ENCODE peak calls at places on chromosomes 4 and X, in six cellular contexts. Q, I, Z, Y, G and R are unnamed samples. For H3K4me1, the result is how much of the 10 kb centered on the place peaks cover.

GRCh38 chr4:153218961-153219360 is 14.7 kb downstream of the TRIM2 start:
- DNase-seq in G (no peak), I (no peak), Q (no peak), Y (no peak), Z (no peak), R (no peak)

GRCh38 chrX:120819126-120819525 is 56.5 kb downstream of the CT47B1 start:
- DNase-seq in I (no peak), Y (no peak), Q (no peak), Z (no peak), G (no peak), R (no peak)

GRCh38 chrX:39377773-39378172 is 576.5 kb downstream of the MID1IP1 start:
- DNase-seq in I (no peak), G (no peak), Y (no peak), Q (no peak), Z (no peak), R (no peak)

GRCh38 chrX:133543654-133544053 is 128.4 kb upstream of the GPC4 start:
- DNase-seq in Y (no peak), Q (no peak), G (no peak), I (no peak), Z (no peak), R (no peak)

GRCh38 chr4:169263791-169264392 is 6.9 kb downstream of the SH3RF1 start:
- DNase-seq in I (no peak), G (peak), Z (peak), Y (no peak), Q (no peak), R (no peak)

GRCh38 chr4:98794565-98795205 is 134.2 kb downstream of the EIF4E start:
- DNase-seq in G (no peak), Z (no peak), Q (no peak), Y (no peak), I (no peak), R (no peak)

GRCh38 chr4:149223659-149224058 is 592.0 kb downstream of the IQCM start:
- DNase-seq in Q (no peak), Z (no peak), I (no peak), G (no peak), Y (no peak), R (no peak)

GRCh38 chrX:138745215-138745614 is 33.7 kb upstream of the FGF13 start:
- DNase-seq in Y (no peak), Q (peak), I (peak), Z (peak), G (peak), R (no peak)

GRCh38 chr4:16140520-16141249 is 56.9 kb upstream of the PROM1 start:
- DNase-seq in Z (peak), G (no peak), Q (no peak), I (no peak), Y (no peak), R (no peak)

GRCh38 chrX:121064579-121064978 is 17.2 kb downstream of the GLUD2 start:
- DNase-seq in Z (no peak), G (no peak), Y (no peak), Q (no peak), I (no peak), R (no peak)

GRCh38 chr4:104860227-104861123 is 286.2 kb upstream of the TET2 start:
- DNase-seq in Y (no peak), Q (peak), I (peak), G (peak), Z (peak), R (peak)

GRCh38 chr4:184444953-184445309 is 29.4 kb downstream of the IRF2 start:
- DNase-seq in Q (no peak), Y (no peak), I (no peak), G (no peak), Z (no peak), R (no peak)

GRCh38 chr4:138158746-138159297 is 83.3 kb downstream of the SLC7A11 start:
- DNase-seq in G (no peak), I (no peak), Y (no peak), Z (no peak), Q (no peak), R (no peak)

GRCh38 chrX:43949669-43950068 is 23.5 kb downstream of the NDP start:
- DNase-seq in Y (no peak), I (peak), Z (no peak), G (no peak), Q (peak), R (peak)

GRCh38 chr4:150145090-150145949 is 67.1 kb downstream of the DCLK2 start:
- DNase-seq in I (no peak), Y (no peak), G (no peak), Z (no peak), Q (no peak), R (no peak)

GRCh38 chrX:147770858-147771257 is 140.9 kb upstream of the FMR1 start:
- DNase-seq in Y (no peak), Z (no peak), G (no peak), I (no peak), Q (no peak), R (no peak)

GRCh38 chr4:7009591-7009990 is 33.6 kb upstream of the TADA2B start:
- DNase-seq in Y (no peak), Z (no peak), G (no peak), Q (no peak), I (no peak), R (no peak)

GRCh38 chr4:89469930-89470375 is 162.4 kb upstream of the GPRIN3 start:
- DNase-seq in I (no peak), Z (no peak), Y (no peak), Q (no peak), G (no peak), R (no peak)

GRCh38 chr4:180950377-180950776 is 1292.8 kb upstream of the TENM3 start:
- DNase-seq in G (no peak), Z (no peak), Q (no peak), Y (no peak), I (no peak), R (no peak)

GRCh38 chr4:180951312-180951711 is 1291.9 kb upstream of the TENM3 start:
- DNase-seq in I (no peak), Y (no peak), Q (no peak), Z (no peak), G (no peak), R (no peak)

GRCh38 chr4:180949825-180950224 is 1293.4 kb upstream of the TENM3 start:
- DNase-seq in I (no peak), G (no peak), Y (no peak), Q (no peak), Z (no peak), R (no peak)

DNA sequence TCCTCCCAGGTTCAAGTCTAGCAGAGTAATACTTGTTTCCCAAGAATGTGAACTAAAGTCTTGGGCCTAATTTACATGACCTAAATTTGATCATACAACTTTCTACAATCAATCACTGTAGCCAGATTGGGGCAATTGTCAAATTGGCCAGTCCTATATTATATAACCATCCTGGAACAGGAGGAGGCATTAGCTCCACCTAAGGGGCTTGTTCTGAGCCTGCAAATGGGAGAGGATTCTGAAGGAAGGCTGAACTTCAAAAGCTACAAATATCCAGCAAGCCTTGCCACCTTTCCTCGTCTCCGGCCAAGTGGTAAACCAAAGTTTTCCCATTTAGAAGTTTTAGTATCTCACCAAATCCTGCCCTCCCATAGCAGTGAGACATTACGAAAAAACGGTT is 1289.6 kb upstream of the TENM3 start:
- DNase-seq in Q (peak), I (no peak), Z (no peak), G (no peak), Y (no peak), R (no peak)
- TF ChIP-seq CTCF in Q (peak), I (no peak), Z (no peak), G (no peak), Y (no peak), R (no peak)

GRCh38 chr4:15077969-15078368 is 75.7 kb downstream of the CPEB2 start:
- DNase-seq in I (no peak), Y (no peak), G (no peak), Z (no peak), Q (no peak), R (no peak)
- H3K27ac ChIP-seq in I (no peak), Y (no peak), G (no peak), Z (no peak), Q (no peak), R (no peak)

GRCh38 chr4:74627093-74627492 is 167.2 kb downstream of the BTC start:
- DNase-seq in G (no peak), Q (no peak), Y (no peak), Z (no peak), I (no peak), R (no peak)
- H3K4me1 ChIP-seq in G (under half), Q (under half), Y (under half), Z (under half), I (under half), R (under half)

GRCh38 chr4:24240655-24241054 is 343.7 kb downstream of the DHX15 start:
- DNase-seq in Q (no peak), G (no peak), I (no peak), Z (no peak), Y (no peak), R (no peak)
- TF ChIP-seq CTCF in Q (peak), G (no peak), I (no peak), Z (no peak), Y (no peak), R (no peak)